ENCODE peak calls at places on chromosomes 1 and 21, in four cellular contexts. One of them, this sample, is unnamed.

GRCh38 chr1:78114034-78114956 is 68.5 kb downstream of the GIPC2 start:
- DNase-seq in foreskin fibroblast: peak; percentile 88
- DNase-seq in fibroblast of the aortic adventitia: peak; percentile 88
- DNase-seq in GM06990: peak; percentile 34
- DNase-seq in this sample: peak; percentile 90

GRCh38 chr21:44399151-44399954 is 45.9 kb downstream of the TRPM2 start:
- DNase-seq in foreskin fibroblast: no peak
- DNase-seq in fibroblast of the aortic adventitia: no peak
- DNase-seq in GM06990: no peak
- DNase-seq in this sample: no peak

GRCh38 chr1:43605157-43605556 is 44.8 kb upstream of the KDM4A start:
- DNase-seq in foreskin fibroblast: no peak
- DNase-seq in fibroblast of the aortic adventitia: no peak
- DNase-seq in GM06990: no peak
- DNase-seq in this sample: no peak

GRCh38 chr1:221097479-221098281 is 218.4 kb downstream of the HLX start:
- DNase-seq in foreskin fibroblast: peak; percentile 73
- DNase-seq in fibroblast of the aortic adventitia: peak; percentile 73
- DNase-seq in GM06990: no peak
- DNase-seq in this sample: peak; percentile 90

GRCh38 chr1:11518791-11519628 is 40.1 kb downstream of the DISP3 start:
- DNase-seq in foreskin fibroblast: no peak
- DNase-seq in fibroblast of the aortic adventitia: no peak
- DNase-seq in GM06990: no peak
- DNase-seq in this sample: no peak

GRCh38 chr21:36454079-36454478 is 25.8 kb downstream of the CLDN14 start:
- DNase-seq in foreskin fibroblast: no peak
- DNase-seq in fibroblast of the aortic adventitia: no peak
- DNase-seq in GM06990: no peak
- DNase-seq in this sample: no peak

GRCh38 chr1:156676820-156677615 is at the start of gene NES:
- DNase-seq in foreskin fibroblast: peak; percentile 93
- DNase-seq in fibroblast of the aortic adventitia: peak; percentile 65
- DNase-seq in GM06990: no peak
- DNase-seq in this sample: peak; percentile 69

GRCh38 chr1:224407546-224408293 is 26.9 kb downstream of the WDR26 start:
- DNase-seq in foreskin fibroblast: no peak
- DNase-seq in fibroblast of the aortic adventitia: no peak
- DNase-seq in GM06990: no peak
- DNase-seq in this sample: no peak

GRCh38 chr1:216186816-216187215 is 236.4 kb downstream of the USH2A start:
- DNase-seq in foreskin fibroblast: peak; percentile 4
- DNase-seq in fibroblast of the aortic adventitia: peak; percentile 4
- DNase-seq in GM06990: no peak
- DNase-seq in this sample: peak; percentile 29

GRCh38 chr1:228340686-228341449 is 65.8 kb downstream of the TRIM11 start:
- DNase-seq in foreskin fibroblast: no peak
- DNase-seq in fibroblast of the aortic adventitia: no peak
- DNase-seq in GM06990: peak; percentile 9
- DNase-seq in this sample: no peak
- TF ChIP-seq CTCF in foreskin fibroblast: no peak
- TF ChIP-seq CTCF in fibroblast of the aortic adventitia: peak; percentile 23
- TF ChIP-seq CTCF in GM06990: peak; percentile 37
- TF ChIP-seq CTCF in this sample: peak; percentile 24

GRCh38 chr1:2255047-2255419 is 26.9 kb downstream of the SKI start:
- DNase-seq in foreskin fibroblast: no peak
- DNase-seq in fibroblast of the aortic adventitia: no peak
- DNase-seq in GM06990: no peak
- DNase-seq in this sample: no peak
- H3K4me3 ChIP-seq in foreskin fibroblast: no peak overlapping the region
- H3K4me3 ChIP-seq in fibroblast of the aortic adventitia: no peak overlapping the region
- H3K4me3 ChIP-seq in GM06990: no peak overlapping the region
- H3K4me3 ChIP-seq in this sample: no peak overlapping the region

GRCh38 chr1:47621483-47621882 is 183.6 kb downstream of the FOXD2 start:
- DNase-seq in foreskin fibroblast: no peak
- DNase-seq in fibroblast of the aortic adventitia: no peak
- DNase-seq in GM06990: no peak
- DNase-seq in this sample: no peak

GRCh38 chr1:47623174-47623940 is 185.5 kb downstream of the FOXD2 start:
- DNase-seq in foreskin fibroblast: no peak
- DNase-seq in fibroblast of the aortic adventitia: no peak
- DNase-seq in GM06990: no peak
- DNase-seq in this sample: no peak

GRCh38 chr1:47621977-47622376 is 184.1 kb downstream of the FOXD2 start:
- DNase-seq in foreskin fibroblast: no peak
- DNase-seq in fibroblast of the aortic adventitia: no peak
- DNase-seq in GM06990: no peak
- DNase-seq in this sample: no peak

GRCh38 chr1:47627016-47627415 is 189.2 kb downstream of the FOXD2 start:
- DNase-seq in foreskin fibroblast: no peak
- DNase-seq in fibroblast of the aortic adventitia: no peak
- DNase-seq in GM06990: no peak
- DNase-seq in this sample: no peak

GRCh38 chr1:47624531-47624930 is 186.7 kb downstream of the FOXD2 start:
- DNase-seq in foreskin fibroblast: no peak
- DNase-seq in fibroblast of the aortic adventitia: no peak
- DNase-seq in GM06990: no peak
- DNase-seq in this sample: no peak
- TF ChIP-seq CTCF in foreskin fibroblast: no peak
- TF ChIP-seq CTCF in fibroblast of the aortic adventitia: no peak
- TF ChIP-seq CTCF in GM06990: peak; percentile 5
- TF ChIP-seq CTCF in this sample: no peak

GRCh38 chr1:201400257-201401230 is 1.4 kb upstream of the LAD1 start:
- DNase-seq in foreskin fibroblast: no peak
- DNase-seq in fibroblast of the aortic adventitia: no peak
- DNase-seq in GM06990: no peak
- DNase-seq in this sample: no peak
- H3K4me3 ChIP-seq in foreskin fibroblast: no peak overlapping the region
- H3K4me3 ChIP-seq in fibroblast of the aortic adventitia: no peak overlapping the region
- H3K4me3 ChIP-seq in GM06990: no peak overlapping the region
- H3K4me3 ChIP-seq in this sample: no peak overlapping the region

GRCh38 chr1:167665469-167665868 is 35.4 kb downstream of the RCSD1 start:
- DNase-seq in foreskin fibroblast: no peak
- DNase-seq in fibroblast of the aortic adventitia: no peak
- DNase-seq in GM06990: no peak
- DNase-seq in this sample: no peak
- TF ChIP-seq CTCF in foreskin fibroblast: no peak
- TF ChIP-seq CTCF in fibroblast of the aortic adventitia: no peak
- TF ChIP-seq CTCF in GM06990: no peak
- TF ChIP-seq CTCF in this sample: no peak

GRCh38 chr1:28740118-28740517 is 3.4 kb downstream of the YTHDF2 start:
- DNase-seq in foreskin fibroblast: no peak
- DNase-seq in fibroblast of the aortic adventitia: no peak
- DNase-seq in GM06990: no peak
- DNase-seq in this sample: no peak
- H3K4me3 ChIP-seq in foreskin fibroblast: no peak overlapping the region
- H3K4me3 ChIP-seq in fibroblast of the aortic adventitia: no peak overlapping the region
- H3K4me3 ChIP-seq in GM06990: no peak overlapping the region
- H3K4me3 ChIP-seq in this sample: no peak overlapping the region

GRCh38 chr1:245272676-245273075 is 117.9 kb downstream of the KIF26B start:
- DNase-seq in foreskin fibroblast: no peak
- DNase-seq in fibroblast of the aortic adventitia: no peak
- DNase-seq in GM06990: no peak
- DNase-seq in this sample: no peak

GRCh38 chr1:245278846-245279245 is 124.1 kb downstream of the KIF26B start:
- DNase-seq in foreskin fibroblast: no peak
- DNase-seq in fibroblast of the aortic adventitia: no peak
- DNase-seq in GM06990: no peak
- DNase-seq in this sample: no peak

GRCh38 chr1:245279346-245279745 is 124.6 kb downstream of the KIF26B start:
- DNase-seq in foreskin fibroblast: no peak
- DNase-seq in fibroblast of the aortic adventitia: no peak
- DNase-seq in GM06990: no peak
- DNase-seq in this sample: no peak

GRCh38 chr1:245276426-245276825 is 121.6 kb downstream of the KIF26B start:
- DNase-seq in foreskin fibroblast: no peak
- DNase-seq in fibroblast of the aortic adventitia: no peak
- DNase-seq in GM06990: no peak
- DNase-seq in this sample: no peak

DNA sequence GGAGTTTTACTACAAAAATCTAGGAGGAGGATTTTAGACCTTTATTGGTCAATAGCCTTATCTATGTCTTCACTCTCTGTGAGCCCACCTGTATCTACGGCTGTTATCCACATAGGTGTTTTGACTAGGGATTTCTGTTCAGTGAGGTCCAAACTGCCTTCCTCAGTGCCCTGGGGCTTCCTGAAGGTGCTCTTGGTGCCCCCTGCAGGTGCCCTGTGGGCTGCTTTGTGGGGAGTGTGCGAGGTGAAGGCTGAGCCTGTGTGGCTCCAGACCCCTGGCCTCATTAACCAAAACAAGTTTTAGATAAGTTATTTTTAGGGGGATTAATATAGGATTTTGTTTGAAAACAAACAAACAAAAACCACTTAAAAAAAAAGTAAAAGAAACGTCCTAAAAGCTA is 122.5 kb downstream of the KIF26B start:
- DNase-seq in foreskin fibroblast: no peak
- DNase-seq in fibroblast of the aortic adventitia: no peak
- DNase-seq in GM06990: no peak
- DNase-seq in this sample: no peak
- TF ChIP-seq CTCF in foreskin fibroblast: no peak
- TF ChIP-seq CTCF in fibroblast of the aortic adventitia: peak; percentile 2
- TF ChIP-seq CTCF in GM06990: peak; percentile 43
- TF ChIP-seq CTCF in this sample: no peak